ENCODE peak calls at places on chromosomes 6 and 20, in ten cellular contexts. A, D, I, S, W, Z, T, O, Y and F are unnamed samples.

GRCh38 chr6:150685860-150686259 is 86.2 kb downstream of the PLEKHG1 start:
- DNase-seq in I (peak; percentile 58), A (peak; percentile 4), D (peak; percentile 72), S (peak; percentile 50), O (peak; percentile 80), T (peak; percentile 41), W (no peak), Y (peak; percentile 87), Z (peak; percentile 39), F (peak; percentile 30)

GRCh38 chr6:170497845-170498281 is 55.2 kb downstream of the PSMB1 start:
- DNase-seq in O (no peak), D (peak; percentile 25), Z (no peak), I (no peak), Y (peak; percentile 78), A (no peak), W (no peak), S (no peak), T (no peak), F (no peak)

GRCh38 chr6:93701526-93701925 is 282.2 kb upstream of the EPHA7 start:
- DNase-seq in T (no peak), O (no peak), Y (no peak), I (no peak), A (peak; percentile 21), S (no peak), D (no peak), W (no peak), Z (no peak), F (no peak)

GRCh38 chr20:63773571-63774347 is 34.2 kb downstream of the SLC2A4RG start:
- DNase-seq in Y (no peak), W (no peak), O (no peak), Z (no peak), D (no peak), S (no peak), A (no peak), I (no peak), T (no peak), F (no peak)

GRCh38 chr6:158358450-158359077 is 46.3 kb downstream of the TULP4 start:
- DNase-seq in D (no peak), T (peak; percentile 65), S (peak; percentile 46), Y (no peak), A (no peak), W (no peak), O (no peak), Z (no peak), I (no peak), F (no peak)

GRCh38 chr6:33082702-33083101 is 6.9 kb downstream of the HLA-DPB1 start:
- DNase-seq in O (peak; percentile 59), T (peak; percentile 27), W (no peak), S (peak; percentile 35), Y (peak; percentile 78), I (peak; percentile 83), D (no peak), Z (peak; percentile 24), A (peak; percentile 49), F (no peak)

GRCh38 chr6:13012271-13012670 is 295.7 kb downstream of the PHACTR1 start:
- DNase-seq in I (no peak), Y (no peak), W (no peak), A (no peak), O (no peak), Z (no peak), D (no peak), S (no peak), T (no peak), F (no peak)

GRCh38 chr6:22102671-22103070 is 194.2 kb downstream of the PRL start:
- DNase-seq in W (no peak), T (no peak), D (peak; percentile 11), A (no peak), S (no peak), O (no peak), Z (no peak), Y (no peak), I (no peak), F (no peak)

GRCh38 chr6:13615802-13616140 is 636 bp downstream of the NOL7 start:
- DNase-seq in Y (peak; percentile 53), Z (no peak), W (peak; percentile 76), D (no peak), A (peak; percentile 45), S (peak; percentile 63), T (peak; percentile 54), I (peak; percentile 79), O (peak; percentile 48), F (peak; percentile 61)

GRCh38 chr20:2671977-2672376 is 8.0 kb upstream of the IDH3B start:
- DNase-seq in O (no peak), W (no peak), I (no peak), D (no peak), Z (no peak), T (no peak), Y (peak; percentile 42), A (no peak), S (no peak), F (no peak)

GRCh38 chr6:1227935-1228753 is 83.8 kb upstream of the FOXQ1 start:
- DNase-seq in S (peak; percentile 27), T (no peak), O (no peak), D (peak; percentile 12), I (no peak), W (no peak), Z (no peak), A (no peak), Y (peak; percentile 7), F (no peak)

GRCh38 chr20:33829636-33830035 is 18.5 kb downstream of the CHMP4B start:
- DNase-seq in O (no peak), Z (no peak), A (no peak), S (no peak), T (no peak), D (no peak), W (no peak), Y (no peak), I (no peak), F (no peak)
- H3K4me1 ChIP-seq in O (peaks cover 40% of the 10 kb centered on the region), Z (peaks cover 4% of the 10 kb centered on the region), A (peaks cover 5% of the 10 kb centered on the region), S (peaks cover 90% of the 10 kb centered on the region), T (peaks cover 10% of the 10 kb centered on the region), D (no peaks in the 10 kb centered on the region), W (peaks cover 63% of the 10 kb centered on the region), Y (peaks cover 16% of the 10 kb centered on the region), I (peaks cover 48% of the 10 kb centered on the region), F (no peaks in the 10 kb centered on the region)

GRCh38 chr20:53927990-53928389 is 142.4 kb downstream of the BCAS1 start:
- DNase-seq in O (no peak), Z (no peak), D (no peak), S (no peak), I (no peak), T (no peak), A (no peak), Y (no peak), W (no peak), F (no peak)

GRCh38 chr20:53923745-53924369 is 146.5 kb downstream of the BCAS1 start:
- DNase-seq in O (peak; percentile 47), Z (no peak), I (no peak), A (no peak), W (no peak), Y (no peak), T (no peak), S (peak; percentile 4), D (no peak), F (no peak)

GRCh38 chr20:53922901-53923314 is 147.5 kb downstream of the BCAS1 start:
- DNase-seq in I (no peak), S (peak; percentile 29), T (no peak), Z (no peak), O (peak; percentile 89), Y (no peak), W (no peak), A (no peak), D (no peak), F (no peak)

GRCh38 chr20:53926428-53927028 is 143.9 kb downstream of the BCAS1 start:
- DNase-seq in Y (peak; percentile 45), D (peak; percentile 99), I (no peak), W (peak; percentile 73), A (peak; percentile 65), Z (no peak), T (no peak), O (peak; percentile 95), S (peak; percentile 52), F (no peak)

DNA sequence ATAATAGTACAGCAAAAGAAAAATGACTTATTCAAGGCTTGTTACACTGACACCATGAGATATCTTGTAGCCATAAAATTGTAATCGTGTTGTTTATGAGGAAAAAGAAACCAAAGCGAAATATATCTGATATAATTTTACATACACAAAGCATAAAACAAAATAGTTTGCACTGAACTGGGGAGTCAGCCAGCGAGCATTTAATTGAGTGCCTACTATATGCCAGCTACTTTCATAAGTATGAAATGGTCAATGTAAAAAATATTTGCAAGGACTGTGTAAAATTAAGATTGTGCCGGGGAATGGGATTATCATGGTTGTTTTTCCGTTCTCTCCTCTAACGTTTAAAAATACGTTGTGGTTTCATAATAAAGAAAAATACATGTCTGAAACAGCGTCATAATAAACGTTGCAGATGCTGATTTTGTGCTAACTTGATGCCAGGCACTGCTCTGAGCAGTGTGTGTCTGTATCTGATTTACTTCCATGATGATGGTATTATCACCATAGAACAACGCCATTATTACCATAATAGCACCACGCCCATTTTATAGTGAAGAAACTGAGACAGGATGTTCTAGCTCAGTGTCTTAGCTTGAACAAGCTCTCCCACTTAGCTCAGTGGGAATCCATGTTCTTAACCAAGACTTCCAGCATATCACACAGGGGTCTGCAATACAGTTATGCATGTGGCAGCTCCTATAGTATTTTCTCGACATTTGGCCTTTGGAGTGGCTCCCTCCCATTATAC is 144.6 kb downstream of the BCAS1 start:
- DNase-seq in S (peak; percentile 5), Z (no peak), T (no peak), W (no peak), A (no peak), O (peak; percentile 78), I (no peak), D (no peak), Y (no peak), F (no peak)
- H3K4me1 ChIP-seq in S (peaks cover 7% of the 10 kb centered on the region), Z (peaks cover 15% of the 10 kb centered on the region), T (peaks cover 7% of the 10 kb centered on the region), W (peaks cover 11% of the 10 kb centered on the region), A (peaks cover 10% of the 10 kb centered on the region), O (peaks cover 95% of the 10 kb centered on the region), I (peaks cover 5% of the 10 kb centered on the region), D (peaks cover 27% of the 10 kb centered on the region), Y (no peaks in the 10 kb centered on the region), F (no peaks in the 10 kb centered on the region)

DNA sequence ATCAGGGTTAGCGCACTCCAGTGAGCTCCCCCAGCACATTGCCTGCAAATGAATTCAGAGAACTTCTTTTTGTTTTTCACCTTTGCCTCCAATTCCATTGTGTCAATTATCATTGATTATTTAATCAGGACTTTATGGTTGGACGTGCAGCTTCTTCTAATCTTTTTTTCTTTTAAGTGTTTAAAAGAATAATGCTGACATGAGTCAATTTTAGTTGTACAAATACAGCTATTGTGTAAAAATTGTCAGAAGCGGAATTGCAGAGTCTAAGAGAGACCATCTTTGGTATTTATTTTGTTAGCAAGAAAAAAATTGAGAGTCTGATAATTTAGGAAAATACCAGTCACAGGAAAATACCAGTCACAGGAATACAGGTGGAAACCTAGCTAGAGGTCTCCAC is 5.5 kb downstream of the ABT1 start:
- DNase-seq in D (no peak), Z (no peak), A (no peak), Y (no peak), O (no peak), S (no peak), I (no peak), T (no peak), W (no peak), F (no peak)
- H3K4me1 ChIP-seq in D (peaks cover 8% of the 10 kb centered on the region), Z (peaks cover 8% of the 10 kb centered on the region), A (no peaks in the 10 kb centered on the region), Y (no peaks in the 10 kb centered on the region), O (peaks cover 14% of the 10 kb centered on the region), S (peaks cover 9% of the 10 kb centered on the region), I (peaks cover 2% of the 10 kb centered on the region), T (no peaks in the 10 kb centered on the region), W (peaks cover 6% of the 10 kb centered on the region), F (peaks cover 14% of the 10 kb centered on the region)

GRCh38 chr6:42029881-42030280 is 20.4 kb upstream of the TAF8 start:
- DNase-seq in W (no peak), S (no peak), D (no peak), I (peak; percentile 26), T (no peak), Y (no peak), A (no peak), Z (no peak), O (no peak), F (no peak)
- H3K4me1 ChIP-seq in W (peaks cover 7% of the 10 kb centered on the region), S (no peaks in the 10 kb centered on the region), D (peaks cover 4% of the 10 kb centered on the region), I (peaks cover 12% of the 10 kb centered on the region), T (peaks cover 6% of the 10 kb centered on the region), Y (peaks cover 15% of the 10 kb centered on the region), A (no peaks in the 10 kb centered on the region), Z (peaks cover 21% of the 10 kb centered on the region), O (peaks cover 90% of the 10 kb centered on the region), F (peaks cover 67% of the 10 kb centered on the region)

GRCh38 chr20:32544893-32545840 is 40.0 kb downstream of the NOL4L start:
- DNase-seq in Y (peak; percentile 45), A (no peak), T (no peak), Z (no peak), S (no peak), D (no peak), I (no peak), O (no peak), W (no peak), F (no peak)
- H3K4me1 ChIP-seq in Y (no peaks in the 10 kb centered on the region), A (no peaks in the 10 kb centered on the region), T (no peaks in the 10 kb centered on the region), Z (peaks cover 29% of the 10 kb centered on the region), S (no peaks in the 10 kb centered on the region), D (peaks cover 1% of the 10 kb centered on the region), I (no peaks in the 10 kb centered on the region), O (peaks cover 3% of the 10 kb centered on the region), W (no peaks in the 10 kb centered on the region), F (peaks cover 20% of the 10 kb centered on the region)